ENCODE peak calls at places on chromosomes 1 and 21, in eight cellular contexts. V is fibroblast of villous mesenchyme, Q is A549, H is epithelial cell of esophagus, A is AG09309, I is colonic mucosa, S is cardiac fibroblast, T is adrenal gland. W is an unnamed sample.

GRCh38 chr1:19872190-19872589 is 10.0 kb upstream of the OTUD3 start:
- DNase-seq in V (no peak), Q (no peak), H (peak; percentile 85), A (no peak), I (peak; percentile 90), S (no peak), T (no peak), W (no peak)

GRCh38 chr1:3016641-3017439 is 4.4 kb upstream of the ACTRT2 start:
- DNase-seq in V (no peak), Q (no peak), H (no peak), A (no peak), I (no peak), S (no peak), T (no peak), W (no peak)

GRCh38 chr1:23651069-23651808 is 40.4 kb upstream of the RPL11 start:
- DNase-seq in V (peak; percentile 74), Q (peak; percentile 47), H (peak; percentile 89), A (no peak), I (no peak), S (peak; percentile 64), T (peak; percentile 83), W (no peak)

GRCh38 chr1:159937014-159937750 is 8.2 kb downstream of the IGSF9 start:
- DNase-seq in V (no peak), Q (no peak), H (peak; percentile 36), A (no peak), I (peak; percentile 74), S (no peak), T (no peak), W (no peak)

GRCh38 chr1:55813619-55814018 is 598.5 kb upstream of the USP24 start:
- DNase-seq in V (peak; percentile 95), Q (no peak), H (no peak), A (peak; percentile 73), I (peak; percentile 22), S (peak; percentile 95), T (peak; percentile 38), W (no peak)

GRCh38 chr1:113780363-113781146 is 21.3 kb upstream of the PHTF1 start:
- DNase-seq in V (peak; percentile 89), Q (no peak), H (no peak), A (no peak), I (no peak), S (no peak), T (no peak), W (no peak)

GRCh38 chr1:75345538-75346292 is 211.5 kb downstream of the LHX8 start:
- DNase-seq in V (peak; percentile 6), Q (no peak), H (peak; percentile 66), A (no peak), I (no peak), S (peak; percentile 33), T (no peak), W (peak; percentile 59)

GRCh38 chr21:45290948-45291612 is 3.4 kb upstream of the POFUT2 start:
- DNase-seq in V (peak; percentile 84), Q (no peak), H (no peak), A (no peak), I (peak; percentile 17), S (peak; percentile 84), T (peak; percentile 66), W (peak; percentile 46)

GRCh38 chr1:23424171-23424959 is at the start of gene TCEA3:
- DNase-seq in V (peak; percentile 17), Q (no peak), H (no peak), A (no peak), I (peak; percentile 76), S (no peak), T (peak; percentile 76), W (no peak)

GRCh38 chr1:23385119-23385621 is 15.5 kb upstream of the ZNF436 start:
- DNase-seq in V (no peak), Q (no peak), H (peak; percentile 51), A (no peak), I (no peak), S (peak; percentile 39), T (peak; percentile 26), W (no peak)

GRCh38 chr1:101311146-101311892 is 74.5 kb downstream of the S1PR1 start:
- DNase-seq in V (no peak), Q (no peak), H (no peak), A (no peak), I (no peak), S (no peak), T (no peak), W (no peak)

GRCh38 chr1:246640747-246641146 is 74.5 kb downstream of the CNST start:
- DNase-seq in V (no peak), Q (no peak), H (no peak), A (no peak), I (no peak), S (no peak), T (no peak), W (no peak)

DNA sequence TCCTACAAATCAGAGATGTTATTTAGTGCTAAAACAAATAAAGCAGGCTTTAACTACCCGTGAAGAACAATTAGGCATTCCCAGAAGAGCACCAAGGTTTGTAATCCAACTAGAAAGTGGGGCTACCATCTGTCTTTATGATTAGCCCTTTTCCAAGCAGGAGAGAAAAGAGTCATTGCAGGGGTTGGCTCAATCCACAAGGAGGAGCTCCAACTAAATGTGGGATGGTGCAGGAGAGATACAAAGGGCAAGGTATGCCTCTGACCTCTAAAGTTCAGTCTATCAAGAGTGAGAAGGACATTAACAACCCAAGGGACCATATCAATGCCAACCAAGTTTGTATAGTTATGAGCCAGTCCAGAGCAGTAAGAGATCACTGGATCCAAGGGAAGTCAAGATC is 382.7 kb upstream of the DUSP10 start:
- DNase-seq in V (no peak), Q (no peak), H (peak; percentile 28), A (no peak), I (no peak), S (no peak), T (no peak), W (no peak)
- TF ChIP-seq CTCF in V (peak; percentile 47), Q (no peak), H (peak; percentile 57), A (peak; percentile 39), I (no peak), S (peak; percentile 37), T (no peak), W (peak; percentile 18)

DNA sequence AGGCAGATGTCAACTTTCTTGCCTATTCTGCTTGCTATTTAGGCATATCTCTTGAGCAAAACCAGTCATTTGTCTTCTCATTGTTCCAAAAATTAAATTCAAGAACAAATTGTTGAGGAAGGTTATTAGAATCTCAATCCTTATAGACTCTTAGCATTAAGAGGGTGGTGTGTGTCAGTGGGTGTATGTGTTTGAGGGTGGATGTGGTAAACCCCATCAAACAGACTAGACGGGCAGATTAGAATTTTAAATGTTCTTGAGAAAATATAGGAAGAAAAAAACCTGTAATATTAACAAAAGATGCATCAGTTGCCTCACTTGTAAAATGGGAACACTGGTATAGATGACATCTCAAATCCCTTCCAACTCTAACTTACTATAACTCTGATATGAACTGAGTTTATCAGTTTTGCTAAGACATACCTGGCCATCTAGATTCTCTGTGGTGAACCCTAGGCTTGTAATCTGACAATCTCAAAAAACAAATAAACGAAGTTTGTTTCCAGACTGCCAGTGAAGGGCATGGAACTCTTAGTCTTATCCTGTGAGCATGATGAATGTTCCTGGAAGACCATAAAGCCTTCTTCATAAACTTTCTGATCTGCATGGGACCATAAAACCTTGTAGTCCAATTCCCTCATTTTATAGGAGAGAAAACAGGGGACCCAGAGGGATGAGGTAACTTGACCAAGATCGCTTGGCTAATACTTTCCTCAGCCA is 176.3 kb upstream of the SGIP1 start:
- DNase-seq in V (peak; percentile 53), Q (no peak), H (no peak), A (no peak), I (no peak), S (no peak), T (no peak), W (no peak)
- H3K4me3 ChIP-seq in V (no peak overlapping the region), Q (no peak overlapping the region), H (no peak overlapping the region), A (no peak overlapping the region), I (no peak overlapping the region), S (no peak overlapping the region), T (no peak overlapping the region), W (no peak overlapping the region)

DNA sequence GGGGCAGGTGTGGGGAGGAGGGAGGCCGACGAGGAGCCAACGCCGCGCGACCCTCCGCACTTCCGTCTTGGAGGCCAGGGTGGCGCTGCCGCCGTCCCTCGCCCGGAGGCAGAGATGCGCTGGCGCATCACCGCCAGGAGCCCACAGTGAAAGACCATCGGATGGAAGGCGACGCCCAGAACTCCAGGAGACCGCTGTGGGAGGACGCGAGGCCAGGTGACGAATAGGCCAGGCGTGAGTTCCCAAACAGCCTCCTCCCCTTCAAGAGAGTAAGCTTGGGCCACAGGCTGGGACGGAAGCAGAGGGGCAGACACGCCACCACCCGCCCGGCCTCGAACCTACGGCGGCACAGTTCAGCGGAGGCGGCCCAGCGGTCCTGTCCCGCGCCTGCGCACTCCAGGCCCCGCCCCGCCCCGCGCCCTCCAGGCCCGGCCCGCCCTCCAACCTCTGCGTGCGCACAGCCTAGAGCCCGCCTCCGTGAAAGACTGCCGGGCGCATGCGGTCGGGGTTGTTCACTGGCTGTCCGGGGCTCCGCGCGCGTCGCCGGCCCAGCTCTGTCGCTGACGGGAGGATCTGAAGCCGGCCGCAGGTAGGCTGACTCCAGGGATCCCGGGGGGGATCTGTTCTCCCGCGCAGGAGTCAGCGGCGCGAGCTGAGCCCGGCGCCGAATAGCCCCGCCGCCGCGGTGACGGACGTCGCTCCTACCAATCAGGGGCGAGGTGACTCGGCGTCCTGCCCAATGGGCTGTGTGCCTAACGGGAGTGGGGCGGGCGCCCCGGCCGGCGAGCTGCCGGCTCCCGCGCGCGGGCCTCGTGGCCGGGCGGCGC is at the start of gene CTPS1:
- DNase-seq in V (peak; percentile 94), Q (peak; percentile 89), H (peak; percentile 93), A (peak; percentile 64), I (peak; percentile 96), S (peak; percentile 95), T (peak; percentile 97), W (peak; percentile 83)
- TF ChIP-seq CTCF in V (peak; percentile 22), Q (peak; percentile 24), H (peak; percentile 2), A (peak; percentile 20), I (no peak), S (peak; percentile 9), T (peak; percentile 16), W (peak; percentile 17)

GRCh38 chr21:34962586-34963222 is 86.4 kb downstream of the RUNX1 start:
- DNase-seq in V (no peak), Q (no peak), H (no peak), A (no peak), I (no peak), S (no peak), T (no peak), W (no peak)

GRCh38 chr21:34962136-34962535 is 87.0 kb downstream of the RUNX1 start:
- DNase-seq in V (peak; percentile 65), Q (no peak), H (no peak), A (no peak), I (no peak), S (no peak), T (no peak), W (no peak)

GRCh38 chr21:34968414-34969333 is 80.4 kb downstream of the RUNX1 start:
- DNase-seq in V (no peak), Q (no peak), H (no peak), A (no peak), I (no peak), S (no peak), T (no peak), W (no peak)

GRCh38 chr21:34967509-34968289 is 81.4 kb downstream of the RUNX1 start:
- DNase-seq in V (peak; percentile 39), Q (peak; percentile 1), H (peak; percentile 76), A (no peak), I (no peak), S (no peak), T (no peak), W (no peak)

GRCh38 chr21:34965200-34966174 is 83.6 kb downstream of the RUNX1 start:
- DNase-seq in V (peak; percentile 81), Q (no peak), H (peak; percentile 24), A (no peak), I (no peak), S (peak; percentile 19), T (no peak), W (no peak)
- H3K4me3 ChIP-seq in V (no peak overlapping the region), Q (no peak overlapping the region), H (no peak overlapping the region), A (no peak overlapping the region), I (no peak overlapping the region), S (no peak overlapping the region), T (no peak overlapping the region), W (no peak overlapping the region)

W was measured in astrocyte of the cerebellum.